ENCODE peak calls at places on chromosomes 1 and 21, in seven cellular contexts. M is HCT116, K is HepG2, L is GM12878, B is SK-N-SH, U is K562, P is H1. C is an unnamed sample.

GRCh38 chr1:109787211-109787844 is 23.6 kb upstream of the EPS8L3 start:
- DNase-seq in B (peak; percentile 10), M (peak; percentile 42), U (no peak), P (no peak), L (no peak), K (no peak), C (no peak)

GRCh38 chr1:24999426-24999825 is 69.3 kb upstream of the RUNX3 start:
- DNase-seq in M (no peak), K (no peak), P (no peak), L (no peak), U (no peak), B (no peak), C (no peak)

GRCh38 chr1:236608930-236609726 is 4.8 kb upstream of the HEATR1 start:
- DNase-seq in M (peak; percentile 48), K (peak; percentile 43), B (peak; percentile 66), P (no peak), L (no peak), U (peak; percentile 55), C (peak; percentile 71)

GRCh38 chr1:176717052-176717754 is 254.2 kb downstream of the PAPPA2 start:
- DNase-seq in B (peak; percentile 7), U (no peak), P (no peak), K (no peak), M (no peak), L (no peak), C (peak; percentile 53)

GRCh38 chr1:223514644-223515043 is 121.4 kb downstream of the CCDC185 start:
- DNase-seq in L (no peak), M (no peak), K (no peak), B (no peak), P (no peak), U (no peak), C (no peak)

GRCh38 chr21:45865106-45865835 is 116.3 kb upstream of the COL6A1 start:
- DNase-seq in P (no peak), M (no peak), B (no peak), U (no peak), L (no peak), K (no peak), C (no peak)

GRCh38 chr1:169867012-169867679 is 26.6 kb downstream of the SCYL3 start:
- DNase-seq in B (no peak), U (no peak), K (no peak), M (no peak), P (no peak), L (no peak), C (no peak)

GRCh38 chr1:203402609-203403337 is 51.9 kb upstream of the FMOD start:
- DNase-seq in B (no peak), U (no peak), L (no peak), K (no peak), M (no peak), P (no peak), C (no peak)

GRCh38 chr1:156795787-156796186 is 20.9 kb downstream of the SH2D2A start:
- DNase-seq in M (no peak), U (no peak), K (peak; percentile 79), B (no peak), L (no peak), P (no peak), C (no peak)

DNA sequence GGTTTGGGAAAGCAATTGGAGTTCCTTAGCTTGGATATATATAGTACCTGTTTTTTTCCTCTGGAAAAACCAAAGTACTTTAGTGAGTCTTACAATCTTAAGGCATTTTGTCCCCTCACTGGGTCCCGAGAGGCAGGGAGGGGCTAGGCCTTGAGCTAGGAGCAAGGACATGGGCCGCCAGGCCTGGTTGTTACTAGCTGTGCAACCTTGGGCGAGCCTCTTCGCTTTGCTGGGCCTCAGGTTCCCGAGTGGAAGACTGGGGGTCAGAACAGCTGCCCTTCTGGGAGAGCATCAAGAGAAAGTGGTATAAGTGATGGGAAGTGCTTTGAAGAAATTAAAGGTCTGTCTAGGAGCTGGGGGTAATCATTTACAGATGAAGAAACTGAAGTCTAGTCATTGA is 553.2 kb downstream of the KIF26B start:
- DNase-seq in P (no peak), U (no peak), B (peak; percentile 1), M (no peak), K (no peak), L (no peak), C (no peak)
- TF ChIP-seq JUND in P (no peak), U (no peak), B (no peak), M (no peak), K (no peak), L (no peak), C (no peak)

GRCh38 chr1:119647734-119648619 is at the start of gene ZNF697:
- DNase-seq in P (peak; percentile 77), L (peak; percentile 51), B (peak; percentile 96), K (peak; percentile 92), U (peak; percentile 88), M (peak; percentile 89), C (peak; percentile 91)

GRCh38 chr1:119648620-119649004 is 546 bp upstream of the ZNF697 start:
- DNase-seq in M (no peak), B (no peak), K (no peak), U (no peak), L (no peak), P (no peak), C (no peak)

GRCh38 chr1:119647228-119647733 is 785 bp downstream of the ZNF697 start:
- DNase-seq in B (peak; percentile 51), U (no peak), P (no peak), M (no peak), K (no peak), L (no peak), C (no peak)

GRCh38 chr1:119651133-119651532 is 3.1 kb upstream of the ZNF697 start:
- DNase-seq in M (no peak), U (no peak), L (no peak), K (no peak), B (no peak), P (no peak), C (no peak)

DNA sequence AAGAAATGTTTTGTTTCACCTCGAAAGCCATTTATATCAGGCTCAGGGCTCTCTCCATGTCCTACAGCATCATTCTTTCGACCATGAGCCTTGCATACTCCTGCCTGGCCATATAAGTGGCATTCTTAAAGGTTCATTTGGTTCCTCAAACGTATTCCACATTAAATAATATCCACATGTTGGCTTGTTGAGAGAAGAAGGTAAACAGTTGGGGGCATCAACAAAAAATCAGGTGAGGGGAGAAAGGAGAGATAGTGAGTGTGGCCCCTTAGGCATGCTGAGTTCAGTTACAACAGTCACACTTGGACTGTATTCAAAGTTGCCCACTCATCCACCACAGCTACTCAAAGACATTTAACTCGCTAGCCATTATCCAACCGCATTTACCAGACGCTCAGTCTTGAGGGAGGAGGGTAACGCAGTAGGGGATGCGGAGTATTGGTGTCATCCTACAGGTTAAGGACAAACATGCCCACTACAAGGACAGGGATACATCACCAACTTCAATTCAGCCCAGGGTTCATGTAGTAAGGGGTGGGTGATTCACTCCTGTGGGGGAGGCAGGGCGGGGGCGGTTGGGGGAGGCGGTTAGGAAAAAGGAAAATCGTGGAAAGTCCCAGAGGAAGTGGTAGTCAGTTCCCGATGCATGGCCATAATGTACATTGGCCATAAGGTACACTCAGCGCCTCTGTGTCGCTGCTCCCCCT is 1.4 kb downstream of the ZNF697 start:
- DNase-seq in L (no peak), P (no peak), M (no peak), K (no peak), B (no peak), U (peak; percentile 28), C (no peak)
- TF ChIP-seq JUND in L (no peak), P (no peak), M (no peak), K (no peak), B (no peak), U (peak; percentile 19), C (no peak)

GRCh38 chr1:226548281-226549093 is at the start of gene STUM:
- DNase-seq in B (peak; percentile 85), M (no peak), K (no peak), P (no peak), L (no peak), U (no peak), C (peak; percentile 85)
- TF ChIP-seq JUND in B (no peak), M (no peak), K (no peak), P (no peak), L (no peak), U (no peak), C (no peak)

DNA sequence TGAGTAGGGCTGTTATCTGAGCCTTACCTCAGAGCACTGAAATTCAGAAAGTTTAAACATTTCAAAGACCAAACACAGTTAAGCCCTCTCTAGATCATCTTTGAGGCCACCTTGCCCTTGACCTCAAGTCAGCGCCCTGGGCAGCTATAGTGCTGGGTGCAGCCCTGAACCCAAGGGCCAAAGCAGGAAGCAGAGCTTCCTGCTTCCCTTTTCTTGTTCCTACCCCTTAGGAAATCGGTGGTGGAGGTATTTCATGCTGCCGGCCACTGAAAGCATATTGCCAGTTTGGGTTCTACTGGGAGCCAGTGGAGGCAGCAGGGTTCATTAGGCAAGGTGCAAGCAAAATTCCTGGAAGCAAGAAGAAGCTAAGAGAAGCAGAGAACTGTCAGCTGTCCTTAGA is 26.1 kb downstream of the CD244 start:
- DNase-seq in L (no peak), U (no peak), M (no peak), B (no peak), P (no peak), K (no peak), C (no peak)
- TF ChIP-seq JUND in L (no peak), U (no peak), M (no peak), B (no peak), P (no peak), K (no peak), C (no peak)

DNA sequence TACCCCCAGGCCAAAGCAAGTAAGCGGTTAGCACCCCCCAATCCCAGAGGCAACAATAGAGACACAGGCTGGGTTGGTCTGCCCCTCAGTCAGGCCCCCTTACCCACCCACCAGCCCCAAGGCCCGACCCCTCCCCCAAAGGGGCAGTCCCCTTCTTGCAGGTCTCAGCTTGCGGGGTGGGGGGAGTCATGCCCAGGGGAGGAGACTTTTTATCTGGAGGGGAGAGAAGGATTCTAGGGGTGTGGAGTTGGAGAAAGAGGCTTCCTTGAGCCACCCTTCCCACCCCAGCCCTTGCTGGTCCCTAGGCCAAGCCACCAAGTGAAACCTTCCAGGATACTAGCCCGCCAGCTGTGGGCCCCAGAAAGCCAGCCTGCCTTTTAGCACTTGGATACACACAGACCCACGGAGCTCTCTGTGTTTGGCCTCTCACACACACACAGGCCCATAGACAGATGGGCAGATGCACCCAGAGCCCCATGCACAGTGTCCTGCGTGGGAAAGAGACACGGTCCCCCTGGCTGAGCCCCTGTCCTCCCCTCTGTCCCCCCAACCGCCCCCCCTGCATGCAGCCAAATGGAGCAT is 7.1 kb downstream of the TMEM54 start:
- DNase-seq in B (peak; percentile 44), U (no peak), L (no peak), M (no peak), P (no peak), K (no peak), C (no peak)
- TF ChIP-seq JUND in B (no peak), U (no peak), L (no peak), M (no peak), P (no peak), K (no peak), C (no peak)

GRCh38 chr1:41955461-41956159 is 36.9 kb upstream of the HIVEP3 start:
- DNase-seq in M (peak; percentile 97), K (no peak), B (no peak), P (peak; percentile 2), U (no peak), L (peak; percentile 87), C (no peak)
- TF ChIP-seq JUND in M (peak; percentile 97), K (no peak), B (peak; percentile 84), P (no peak), U (no peak), L (peak; percentile 9), C (no peak)